ENCODE peak calls at places on chromosome 10, in seven cellular contexts. R is suprapubic skin, C is cardiac fibroblast, I is mucosa of descending colon, H is kidney epithelial cell, J is epithelial cell of esophagus, F is neural progenitor cell. T is an unnamed sample.

GRCh38 chr10:89431977-89432376 is 17.6 kb downstream of the IFIT5 start:
- DNase-seq in R (no peak), C (peak; percentile 72), I (no peak), H (peak; percentile 84), J (peak; percentile 88), F (no peak), T (no peak)

GRCh38 chr10:21849624-21850023 is 153.9 kb downstream of the DNAJC1 start:
- DNase-seq in R (no peak), C (peak; percentile 7), I (no peak), H (no peak), J (no peak), F (no peak), T (no peak)

GRCh38 chr10:9228770-9229169 is 1174.3 kb downstream of the GATA3 start:
- DNase-seq in R (no peak), C (no peak), I (no peak), H (no peak), J (peak; percentile 59), F (no peak), T (no peak)

GRCh38 chr10:117503170-117503885 is 39.2 kb upstream of the EMX2 start:
- DNase-seq in R (peak; percentile 58), C (peak; percentile 21), I (no peak), H (no peak), J (peak; percentile 21), F (peak; percentile 23), T (no peak)

GRCh38 chr10:68471586-68472408 is at the start of gene DNA2:
- DNase-seq in R (no peak), C (peak; percentile 58), I (peak; percentile 79), H (peak; percentile 18), J (peak; percentile 61), F (peak; percentile 92), T (peak; percentile 12)

GRCh38 chr10:12902135-12902572 is 99.4 kb downstream of the CCDC3 start:
- DNase-seq in R (no peak), C (peak; percentile 76), I (no peak), H (peak; percentile 5), J (peak; percentile 71), F (peak; percentile 89), T (no peak)

GRCh38 chr10:12938271-12938670 is 63.2 kb downstream of the CCDC3 start:
- DNase-seq in R (no peak), C (no peak), I (no peak), H (no peak), J (no peak), F (no peak), T (no peak)

GRCh38 chr10:131843881-131844284 is 56.9 kb upstream of the PPP2R2D start:
- DNase-seq in R (no peak), C (no peak), I (peak; percentile 28), H (no peak), J (no peak), F (no peak), T (no peak)

GRCh38 chr10:9229702-9230101 is 1175.2 kb downstream of the GATA3 start:
- DNase-seq in R (no peak), C (no peak), I (no peak), H (no peak), J (no peak), F (no peak), T (no peak)

GRCh38 chr10:3874988-3875841 is 90.2 kb upstream of the KLF6 start:
- DNase-seq in R (peak; percentile 5), C (no peak), I (no peak), H (no peak), J (no peak), F (no peak), T (no peak)

GRCh38 chr10:50929670-50930069 is 44.2 kb upstream of the A1CF start:
- DNase-seq in R (no peak), C (no peak), I (no peak), H (no peak), J (peak; percentile 25), F (no peak), T (no peak)

GRCh38 chr10:118276727-118277126 is 65.4 kb downstream of the FAM204A start:
- DNase-seq in R (no peak), C (no peak), I (no peak), H (no peak), J (no peak), F (no peak), T (no peak)

GRCh38 chr10:43965033-43965917 is 316.6 kb upstream of the ZNF32 start:
- DNase-seq in R (no peak), C (peak; percentile 43), I (no peak), H (no peak), J (no peak), F (no peak), T (peak; percentile 65)

GRCh38 chr10:75444781-75445386 is 13.5 kb downstream of the LRMDA start:
- DNase-seq in R (no peak), C (no peak), I (no peak), H (no peak), J (peak; percentile 6), F (no peak), T (no peak)

GRCh38 chr10:85967594-85967993 is 399.0 kb downstream of the GRID1 start:
- DNase-seq in R (no peak), C (no peak), I (no peak), H (peak; percentile 1), J (peak; percentile 59), F (no peak), T (no peak)

GRCh38 chr10:34504534-34504933 is 310.6 kb downstream of the PARD3 start:
- DNase-seq in R (no peak), C (peak; percentile 38), I (no peak), H (peak; percentile 48), J (peak; percentile 84), F (no peak), T (no peak)

GRCh38 chr10:43057231-43057711 is 19.6 kb upstream of the RET start:
- DNase-seq in R (no peak), C (no peak), I (peak; percentile 11), H (no peak), J (no peak), F (no peak), T (no peak)

GRCh38 chr10:500876-501275 is 188.6 kb downstream of the DIP2C start:
- DNase-seq in R (peak; percentile 36), C (peak; percentile 56), I (no peak), H (no peak), J (no peak), F (no peak), T (no peak)

GRCh38 chr10:81874878-81875679 is at the start of gene NRG3:
- DNase-seq in R (no peak), C (no peak), I (no peak), H (no peak), J (no peak), F (peak; percentile 80), T (no peak)

GRCh38 chr10:71657604-71658348 is 61.8 kb downstream of the C10orf105 start:
- DNase-seq in R (no peak), C (no peak), I (no peak), H (no peak), J (no peak), F (peak; percentile 85), T (no peak)
- H3K4me3 ChIP-seq in R (no peak overlapping the region), C (no peak overlapping the region), I (no peak overlapping the region), H (no peak overlapping the region), J (no peak overlapping the region), F (peak overlapping the region; percentile 33), T (no peak overlapping the region)

GRCh38 chr10:27256299-27256698 is 15.7 kb upstream of the ACBD5 start:
- DNase-seq in R (no peak), C (no peak), I (no peak), H (no peak), J (no peak), F (no peak), T (no peak)

GRCh38 chr10:27256790-27257189 is 16.2 kb upstream of the ACBD5 start:
- DNase-seq in R (no peak), C (no peak), I (no peak), H (no peak), J (no peak), F (no peak), T (no peak)

GRCh38 chr10:27248215-27248614 is 7.6 kb upstream of the ACBD5 start:
- DNase-seq in R (no peak), C (no peak), I (no peak), H (no peak), J (no peak), F (no peak), T (no peak)

GRCh38 chr10:27251554-27251953 is 11.0 kb upstream of the ACBD5 start:
- DNase-seq in R (no peak), C (no peak), I (no peak), H (no peak), J (no peak), F (no peak), T (no peak)

DNA sequence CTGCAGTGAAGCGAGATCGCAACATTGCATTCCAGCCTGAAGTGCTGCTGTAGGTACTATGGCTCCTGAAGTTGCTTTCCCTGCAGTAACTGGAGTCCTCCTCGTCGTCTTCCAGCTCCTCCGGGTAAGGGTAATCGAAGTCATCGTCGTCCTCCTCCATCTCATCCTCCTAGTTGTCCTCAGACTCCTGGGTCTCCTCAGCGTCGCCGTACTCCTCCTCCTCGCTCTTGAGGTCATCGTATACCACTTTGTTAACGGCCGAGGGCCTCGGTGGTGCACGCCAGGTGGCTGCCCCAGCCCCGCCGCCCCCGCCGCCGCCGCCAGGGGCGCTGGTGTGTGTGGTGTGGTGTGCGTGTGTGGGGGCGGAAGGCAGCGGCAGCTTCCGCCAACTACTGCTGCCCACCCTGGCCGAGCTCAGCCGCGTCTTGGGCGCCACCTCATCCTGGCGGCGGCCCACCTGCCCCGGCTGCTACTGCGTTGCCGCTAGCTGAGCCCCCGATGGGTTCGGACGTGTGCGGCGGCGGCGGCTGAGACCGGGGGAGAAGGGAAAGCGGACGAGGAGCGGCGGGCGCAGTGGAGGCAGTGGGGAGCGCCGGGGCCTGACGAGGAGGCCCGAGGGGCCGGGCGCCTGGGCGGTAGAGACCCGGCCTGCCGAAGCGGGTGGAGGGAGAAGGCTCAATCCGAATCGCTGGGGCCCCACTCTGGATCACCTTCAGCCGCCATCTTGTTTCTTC is 11.8 kb upstream of the ACBD5 start:
- DNase-seq in R (no peak), C (peak; percentile 73), I (peak; percentile 78), H (no peak), J (peak; percentile 64), F (peak; percentile 57), T (no peak)
- H3K4me3 ChIP-seq in R (peak overlapping the region; percentile 61), C (peak overlapping the region; percentile 48), I (peak overlapping the region; percentile 34), H (peak overlapping the region; percentile 61), J (peak overlapping the region; percentile 57), F (peak overlapping the region; percentile 28), T (peak overlapping the region; percentile 49)

GRCh38 chr10:103692421-103693069 is 162.8 kb downstream of the SH3PXD2A start:
- DNase-seq in R (no peak), C (no peak), I (peak; percentile 66), H (no peak), J (no peak), F (peak; percentile 62), T (no peak)

GRCh38 chr10:103691723-103692380 is 163.5 kb downstream of the SH3PXD2A start:
- DNase-seq in R (no peak), C (no peak), I (no peak), H (no peak), J (no peak), F (peak; percentile 60), T (no peak)

GRCh38 chr10:103693070-103693811 is 162.1 kb downstream of the SH3PXD2A start:
- DNase-seq in R (no peak), C (no peak), I (no peak), H (no peak), J (no peak), F (peak; percentile 75), T (no peak)

GRCh38 chr10:103690281-103690680 is 165.1 kb downstream of the SH3PXD2A start:
- DNase-seq in R (no peak), C (peak; percentile 24), I (no peak), H (no peak), J (no peak), F (no peak), T (no peak)

GRCh38 chr10:103691267-103691666 is 164.1 kb downstream of the SH3PXD2A start:
- DNase-seq in R (no peak), C (no peak), I (no peak), H (no peak), J (no peak), F (no peak), T (no peak)
- H3K4me3 ChIP-seq in R (no peak overlapping the region), C (no peak overlapping the region), I (no peak overlapping the region), H (no peak overlapping the region), J (no peak overlapping the region), F (no peak overlapping the region), T (no peak overlapping the region)

GRCh38 chr10:17232276-17232987 is 4.4 kb downstream of the VIM start:
- DNase-seq in R (no peak), C (no peak), I (no peak), H (no peak), J (no peak), F (no peak), T (no peak)
- H3K4me3 ChIP-seq in R (peak overlapping the region; percentile 68), C (peak overlapping the region; percentile 97), I (no peak overlapping the region), H (peak overlapping the region; percentile 94), J (no peak overlapping the region), F (no peak overlapping the region), T (peak overlapping the region; percentile 97)